ENCODE peak calls at places on chromosomes 3 and 15, in eight cellular contexts. A, P, V, M, R, X, T and Q are unnamed samples.

GRCh38 chr15:56640127-56640526 is 93.2 kb downstream of the ZNF280D start:
- DNase-seq in R (no peak), T (no peak), M (no peak), A (no peak), V (no peak), X (no peak), P (no peak), Q (no peak)

GRCh38 chr15:100733088-100733487 is 130.7 kb downstream of the ASB7 start:
- DNase-seq in T (no peak), A (no peak), V (peak), X (no peak), M (peak), R (no peak), P (peak), Q (no peak)

GRCh38 chr3:102449341-102449740 is 14.5 kb downstream of the ZPLD1 start:
- DNase-seq in A (no peak), V (no peak), X (no peak), P (no peak), M (no peak), R (no peak), T (no peak), Q (peak)

GRCh38 chr15:35719964-35720507 is 174.1 kb upstream of the DPH6 start:
- DNase-seq in M (no peak), T (no peak), R (no peak), P (no peak), V (no peak), X (no peak), A (no peak), Q (peak)

GRCh38 chr3:169133178-169134161 is 530.0 kb downstream of the MECOM start:
- DNase-seq in A (no peak), V (no peak), P (no peak), T (no peak), M (peak), R (no peak), X (no peak), Q (no peak)

GRCh38 chr3:183098538-183099025 is 714 bp downstream of the MCCC1 start:
- DNase-seq in R (no peak), V (no peak), X (no peak), T (peak), P (no peak), A (no peak), M (no peak), Q (no peak)

GRCh38 chr15:39618063-39618823 is 37.4 kb downstream of the THBS1 start:
- DNase-seq in A (no peak), V (no peak), X (no peak), P (no peak), R (no peak), M (no peak), T (no peak), Q (no peak)

GRCh38 chr15:78766041-78766440 is 45.2 kb downstream of the ADAMTS7 start:
- DNase-seq in A (no peak), X (no peak), V (peak), T (no peak), M (no peak), P (peak), R (no peak), Q (no peak)

GRCh38 chr3:193240436-193240849 is 579 bp upstream of the PLAAT1 start:
- DNase-seq in R (no peak), A (peak), V (no peak), T (no peak), X (no peak), P (no peak), M (no peak), Q (no peak)

GRCh38 chr3:174051191-174051590 is 653.6 kb downstream of the NLGN1 start:
- DNase-seq in A (no peak), M (no peak), R (no peak), T (no peak), X (no peak), V (no peak), P (no peak), Q (no peak)

GRCh38 chr15:85312925-85313324 is 67.5 kb upstream of the AKAP13 start:
- DNase-seq in R (no peak), T (no peak), M (peak), P (no peak), X (no peak), A (no peak), V (no peak), Q (peak)

GRCh38 chr3:171333784-171334464 is 126.3 kb downstream of the TNIK start:
- DNase-seq in R (no peak), A (no peak), M (no peak), T (no peak), X (no peak), P (no peak), V (no peak), Q (no peak)